ENCODE peak calls at places on chromosomes 7 and 10, in five cellular contexts. V is heart right ventricle; I is IMR-90; T is heart left ventricle; F is CD8-positive, alpha-beta T cell. E is an unnamed sample.
A peak's percentile ranks its signal among the peaks of the same experiment; 100 is the strongest.

GRCh38 chr10:59362991-59363390 is 642 bp upstream of the FAM13C start:
- DNase-seq in V (peak; percentile 77), I (peak; percentile 33), T (peak; percentile 65), F (no peak), E (peak; percentile 42)

GRCh38 chr10:122381680-122382079 is 7.2 kb downstream of the PLEKHA1 start:
- DNase-seq in V (no peak), I (no peak), T (no peak), F (no peak), E (no peak)

GRCh38 chr10:124032982-124033886 is 60.2 kb downstream of the CHST15 start:
- DNase-seq in V (no peak), I (peak; percentile 42), T (no peak), F (no peak), E (no peak)

GRCh38 chr7:1540391-1541271 is 10.1 kb downstream of the MAFK start:
- DNase-seq in V (no peak), I (no peak), T (no peak), F (no peak), E (no peak)

GRCh38 chr10:49666685-49667084 is 12.8 kb upstream of the C10orf53 start:
- DNase-seq in V (no peak), I (no peak), T (no peak), F (no peak), E (no peak)

GRCh38 chr7:86969865-86970264 is 89.6 kb downstream of the ELAPOR2 start:
- DNase-seq in V (no peak), I (no peak), T (no peak), F (no peak), E (no peak)

GRCh38 chr10:13890617-13891541 is 304.1 kb downstream of the PRPF18 start:
- DNase-seq in V (peak; percentile 32), I (peak; percentile 52), T (peak; percentile 61), F (no peak), E (peak; percentile 62)

GRCh38 chr7:132257253-132257652 is 319.0 kb downstream of the PLXNA4 start:
- DNase-seq in V (no peak), I (no peak), T (no peak), F (no peak), E (no peak)

GRCh38 chr7:44348300-44348699 is 22.9 kb upstream of the CAMK2B start:
- DNase-seq in V (no peak), I (peak; percentile 39), T (no peak), F (no peak), E (no peak)

GRCh38 chr7:16773884-16774283 is 20.3 kb downstream of the TSPAN13 start:
- DNase-seq in V (no peak), I (no peak), T (no peak), F (no peak), E (no peak)

GRCh38 chr10:124592101-124592500 is 130.5 kb downstream of the LHPP start:
- DNase-seq in V (no peak), I (no peak), T (peak; percentile 45), F (no peak), E (no peak)

GRCh38 chr7:17671956-17672355 is 268.3 kb downstream of the SNX13 start:
- DNase-seq in V (no peak), I (no peak), T (no peak), F (no peak), E (no peak)

GRCh38 chr7:148687555-148687954 is 11.1 kb upstream of the CUL1 start:
- DNase-seq in V (no peak), I (peak; percentile 42), T (no peak), F (no peak), E (no peak)

GRCh38 chr10:77070317-77070716 is 567.3 kb downstream of the KCNMA1 start:
- DNase-seq in V (no peak), I (no peak), T (no peak), F (no peak), E (no peak)

GRCh38 chr7:39465055-39465929 is 100.9 kb upstream of the YAE1 start:
- DNase-seq in V (peak; percentile 21), I (peak; percentile 63), T (no peak), F (peak; percentile 19), E (no peak)

GRCh38 chr7:157692156-157693011 is 355.6 kb downstream of the DNAJB6 start:
- DNase-seq in V (no peak), I (no peak), T (no peak), F (no peak), E (no peak)

GRCh38 chr7:108091461-108091831 is 38.7 kb downstream of the LAMB4 start:
- DNase-seq in V (no peak), I (no peak), T (no peak), F (no peak), E (no peak)

GRCh38 chr7:22671177-22671879 is 55.7 kb upstream of the IL6 start:
- DNase-seq in V (no peak), I (peak; percentile 91), T (no peak), F (no peak), E (no peak)

GRCh38 chr10:75350791-75351190 is 50.8 kb downstream of the ZNF503 start:
- DNase-seq in V (no peak), I (peak; percentile 80), T (no peak), F (no peak), E (no peak)

GRCh38 chr7:142804715-142805114 is 33.9 kb downstream of the PRSS2 start:
- DNase-seq in V (no peak), I (no peak), T (no peak), F (no peak), E (no peak)

GRCh38 chr10:104329754-104330153 is 8.5 kb downstream of the ITPRIP start:
- DNase-seq in V (no peak), I (peak; percentile 84), T (no peak), F (no peak), E (no peak)

GRCh38 chr10:63628526-63629362 is 107.5 kb downstream of the REEP3 start:
- DNase-seq in V (peak; percentile 88), I (no peak), T (no peak), F (no peak), E (peak; percentile 57)

GRCh38 chr7:15057272-15057671 is 154.7 kb upstream of the DGKB start:
- DNase-seq in V (no peak), I (no peak), T (no peak), F (no peak), E (no peak)

GRCh38 chr10:5938291-5938690 is 39.1 kb downstream of the IL15RA start:
- DNase-seq in V (no peak), I (no peak), T (no peak), F (no peak), E (no peak)

GRCh38 chr10:87038786-87039185 is 18.7 kb downstream of the FAM25A start:
- DNase-seq in V (no peak), I (no peak), T (no peak), F (no peak), E (no peak)

GRCh38 chr7:105996860-105997737 is 34.0 kb downstream of the CDHR3 start:
- DNase-seq in V (no peak), I (no peak), T (no peak), F (no peak), E (no peak)

GRCh38 chr7:30988346-30989005 is 24.7 kb downstream of the GHRHR start:
- DNase-seq in V (no peak), I (no peak), T (peak; percentile 66), F (no peak), E (peak; percentile 57)

GRCh38 chr10:78605800-78606350 is 462.9 kb upstream of the ZMIZ1 start:
- DNase-seq in V (no peak), I (no peak), T (no peak), F (no peak), E (no peak)

GRCh38 chr10:123303581-123303980 is 149.4 kb downstream of the BUB3 start:
- DNase-seq in V (no peak), I (no peak), T (no peak), F (no peak), E (no peak)

GRCh38 chr7:84729284-84729683 is 457.6 kb downstream of the SEMA3D start:
- DNase-seq in V (no peak), I (peak; percentile 91), T (no peak), F (no peak), E (no peak)

GRCh38 chr10:43912469-43912868 is 263.8 kb upstream of the ZNF32 start:
- DNase-seq in V (no peak), I (no peak), T (no peak), F (no peak), E (no peak)

DNA sequence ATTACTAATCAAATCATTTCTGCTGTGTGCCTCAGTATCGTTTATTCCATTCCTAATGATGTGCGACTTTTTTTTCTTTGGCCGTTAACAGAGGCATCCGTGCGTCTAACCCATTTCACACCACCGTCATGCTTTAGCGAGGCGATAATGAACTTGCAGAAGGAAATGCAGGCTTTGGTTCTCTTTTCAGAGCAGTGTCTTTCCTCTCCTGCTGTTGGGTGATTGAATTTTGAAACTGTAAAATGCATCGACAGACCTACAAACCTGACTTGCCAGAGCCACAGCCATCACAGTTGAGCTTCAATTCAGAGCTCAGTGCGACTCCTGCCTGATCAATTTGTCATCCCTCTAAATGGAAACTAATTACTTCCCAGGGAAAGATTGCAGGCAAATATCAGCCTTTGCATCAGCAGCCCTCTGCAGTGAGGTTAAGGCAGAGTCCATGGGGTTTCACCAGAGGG is 486.0 kb upstream of the GALNT17 start:
- DNase-seq in V (no peak), I (no peak), T (no peak), F (no peak), E (no peak)
- H3K27ac ChIP-seq in V (no peak overlapping the region), I (no peak overlapping the region), T (no peak overlapping the region), F (no peak overlapping the region), E (no peak overlapping the region)

GRCh38 chr7:131183611-131184119 is 144.0 kb upstream of the MKLN1 start:
- DNase-seq in V (no peak), I (peak; percentile 15), T (no peak), F (peak; percentile 40), E (no peak)

GRCh38 chr7:131188367-131189339 is 139.0 kb upstream of the MKLN1 start:
- DNase-seq in V (no peak), I (peak; percentile 98), T (no peak), F (peak; percentile 40), E (no peak)

GRCh38 chr7:131182446-131183075 is 145.1 kb upstream of the MKLN1 start:
- DNase-seq in V (no peak), I (peak; percentile 18), T (no peak), F (no peak), E (no peak)

GRCh38 chr7:131186816-131187215 is 140.9 kb upstream of the MKLN1 start:
- DNase-seq in V (no peak), I (no peak), T (no peak), F (no peak), E (no peak)

DNA sequence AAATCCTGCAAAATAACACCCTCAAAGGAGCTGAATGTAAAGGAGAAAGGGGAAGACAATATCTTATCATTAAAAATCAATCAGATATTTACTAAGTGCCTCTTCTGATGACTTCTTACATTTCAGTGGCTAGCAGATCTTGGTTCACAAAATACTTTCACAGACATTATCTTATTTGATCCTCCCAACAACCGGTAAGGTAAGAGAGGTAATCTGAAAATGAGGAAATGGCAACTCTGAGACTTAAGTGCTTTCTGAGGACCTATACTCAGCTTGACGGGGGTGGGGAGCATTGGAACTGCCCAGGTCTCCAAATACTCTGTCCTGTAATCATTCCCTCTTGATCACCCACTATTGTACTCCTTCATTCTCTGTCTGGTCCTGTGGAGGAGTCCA is 144.6 kb upstream of the MKLN1 start:
- DNase-seq in V (no peak), I (no peak), T (no peak), F (no peak), E (no peak)
- H3K27ac ChIP-seq in V (no peak overlapping the region), I (no peak overlapping the region), T (no peak overlapping the region), F (no peak overlapping the region), E (no peak overlapping the region)

GRCh38 chr7:130881799-130882141 is 147.8 kb upstream of the KLF14 start:
- DNase-seq in V (no peak), I (no peak), T (no peak), F (no peak), E (no peak)
- H3K27ac ChIP-seq in V (no peak overlapping the region), I (peak overlapping the region; percentile 55), T (no peak overlapping the region), F (no peak overlapping the region), E (peak overlapping the region; percentile 74)

GRCh38 chr7:159263430-159263829 is 118.8 kb upstream of the VIPR2 start:
- DNase-seq in V (no peak), I (no peak), T (no peak), F (no peak), E (no peak)
- H3K27ac ChIP-seq in V (no peak overlapping the region), I (no peak overlapping the region), T (no peak overlapping the region), F (no peak overlapping the region), E (no peak overlapping the region)